ENCODE peak calls at places on chromosomes 12 and 14, in seven cellular contexts. M is astrocyte of the spinal cord, V is OCI-LY7, H is fibroblast of the aortic adventitia, S is cardiac fibroblast, Y is adrenal gland, J is lung. O is an unnamed sample.

GRCh38 chr12:58420496-58420895 is 479.1 kb downstream of the ATP23 start:
- DNase-seq in M (peak; percentile 47), V (no peak), H (peak; percentile 87), S (peak; percentile 36), Y (no peak), J (no peak), O (no peak)

GRCh38 chr12:105382771-105383632 is 52.5 kb downstream of the C12orf75 start:
- DNase-seq in M (peak; percentile 72), V (peak; percentile 75), H (peak; percentile 91), S (peak; percentile 85), Y (peak; percentile 37), J (no peak), O (no peak)

GRCh38 chr12:19482551-19483109 is 43.3 kb downstream of the AEBP2 start:
- DNase-seq in M (no peak), V (no peak), H (no peak), S (no peak), Y (peak; percentile 76), J (no peak), O (no peak)

GRCh38 chr12:49017764-49018281 is 753 bp downstream of the PRKAG1 start:
- DNase-seq in M (no peak), V (peak; percentile 36), H (no peak), S (peak; percentile 64), Y (peak; percentile 61), J (no peak), O (no peak)

GRCh38 chr12:94377599-94377998 is 82.1 kb downstream of the CEP83 start:
- DNase-seq in M (no peak), V (no peak), H (no peak), S (no peak), Y (no peak), J (no peak), O (no peak)

GRCh38 chr14:104600141-104600643 is 4.4 kb downstream of the TMEM179 start:
- DNase-seq in M (no peak), V (no peak), H (no peak), S (no peak), Y (no peak), J (no peak), O (no peak)

GRCh38 chr12:64976131-64976530 is 145.0 kb downstream of the WIF1 start:
- DNase-seq in M (peak; percentile 23), V (no peak), H (no peak), S (no peak), Y (no peak), J (no peak), O (no peak)

GRCh38 chr12:132480620-132481132 is 9.3 kb upstream of the FBRSL1 start:
- DNase-seq in M (no peak), V (no peak), H (no peak), S (no peak), Y (no peak), J (no peak), O (no peak)

GRCh38 chr12:62840311-62840710 is 94.6 kb downstream of the PPM1H start:
- DNase-seq in M (peak; percentile 25), V (no peak), H (no peak), S (peak; percentile 40), Y (no peak), J (no peak), O (no peak)

GRCh38 chr12:73906757-73907156 is 630.9 kb upstream of the ATXN7L3B start:
- DNase-seq in M (no peak), V (no peak), H (no peak), S (no peak), Y (no peak), J (no peak), O (no peak)

GRCh38 chr12:20549115-20549719 is 145.9 kb upstream of the SLCO1C1 start:
- DNase-seq in M (peak; percentile 49), V (no peak), H (peak; percentile 68), S (peak; percentile 86), Y (no peak), J (no peak), O (no peak)

GRCh38 chr12:93019911-93020224 is 90.8 kb upstream of the EEA1 start:
- DNase-seq in M (no peak), V (no peak), H (no peak), S (no peak), Y (peak; percentile 56), J (no peak), O (no peak)

GRCh38 chr14:89356496-89356895 is 60.5 kb downstream of the FOXN3 start:
- DNase-seq in M (no peak), V (no peak), H (no peak), S (no peak), Y (no peak), J (no peak), O (no peak)

GRCh38 chr12:122452701-122453285 is 30.3 kb upstream of the CLIP1 start:
- DNase-seq in M (no peak), V (no peak), H (no peak), S (no peak), Y (no peak), J (no peak), O (no peak)

GRCh38 chr12:19893514-19893913 is 454.2 kb downstream of the AEBP2 start:
- DNase-seq in M (peak; percentile 52), V (no peak), H (peak; percentile 73), S (peak; percentile 70), Y (no peak), J (no peak), O (no peak)

GRCh38 chr12:70880744-70881143 is 39.8 kb downstream of the PTPRR start:
- DNase-seq in M (no peak), V (no peak), H (no peak), S (no peak), Y (no peak), J (no peak), O (no peak)

GRCh38 chr12:49503674-49504180 is 35.1 kb upstream of the KCNH3 start:
- DNase-seq in M (peak; percentile 68), V (no peak), H (peak; percentile 62), S (peak; percentile 83), Y (no peak), J (no peak), O (no peak)

GRCh38 chr14:74618078-74618952 is 6.3 kb upstream of the LTBP2 start:
- DNase-seq in M (peak; percentile 80), V (peak; percentile 53), H (peak; percentile 58), S (peak; percentile 86), Y (no peak), J (peak; percentile 63), O (peak; percentile 88)

GRCh38 chr12:46560078-46560477 is 187.5 kb upstream of the SLC38A2 start:
- DNase-seq in M (no peak), V (no peak), H (no peak), S (no peak), Y (no peak), J (no peak), O (no peak)

GRCh38 chr14:103346286-103346685 is 12.2 kb downstream of the EIF5 start:
- DNase-seq in M (no peak), V (no peak), H (no peak), S (no peak), Y (no peak), J (no peak), O (no peak)

GRCh38 chr12:120866143-120866542 is 38.0 kb downstream of the SPPL3 start:
- DNase-seq in M (no peak), V (no peak), H (peak; percentile 75), S (peak; percentile 58), Y (no peak), J (no peak), O (no peak)

GRCh38 chr12:102757154-102757873 is 159.7 kb downstream of the PAH start:
- DNase-seq in M (no peak), V (no peak), H (no peak), S (no peak), Y (no peak), J (no peak), O (no peak)

GRCh38 chr14:101965796-101966718 is 1.7 kb downstream of the DYNC1H1 start:
- DNase-seq in M (peak; percentile 46), V (peak; percentile 31), H (peak; percentile 46), S (peak; percentile 50), Y (no peak), J (no peak), O (no peak)

GRCh38 chr14:55297611-55298323 is 26.5 kb downstream of the FBXO34 start:
- DNase-seq in M (no peak), V (peak; percentile 19), H (no peak), S (no peak), Y (no peak), J (peak; percentile 81), O (no peak)

GRCh38 chr14:91284146-91284790 is 39.8 kb upstream of the GPR68 start:
- DNase-seq in M (peak; percentile 67), V (no peak), H (peak; percentile 86), S (peak; percentile 78), Y (no peak), J (no peak), O (no peak)

GRCh38 chr12:120677765-120678473 is 9.0 kb upstream of the MLEC start:
- DNase-seq in M (peak; percentile 17), V (peak; percentile 62), H (no peak), S (peak; percentile 83), Y (peak; percentile 77), J (no peak), O (peak; percentile 72)

GRCh38 chr14:61695695-61696527 is 598 bp downstream of the HIF1A start:
- DNase-seq in M (peak; percentile 65), V (peak; percentile 59), H (peak; percentile 54), S (peak; percentile 74), Y (peak; percentile 64), J (peak; percentile 61), O (peak; percentile 52)

GRCh38 chr14:64700290-64700689 is 3.9 kb upstream of the PLEKHG3 start:
- DNase-seq in M (no peak), V (no peak), H (no peak), S (no peak), Y (no peak), J (no peak), O (no peak)

GRCh38 chr12:104334581-104334980 is 31.0 kb downstream of the EID3 start:
- DNase-seq in M (no peak), V (no peak), H (peak; percentile 43), S (no peak), Y (peak; percentile 67), J (no peak), O (no peak)

GRCh38 chr14:65936342-65936741 is 523.8 kb downstream of the FUT8 start:
- DNase-seq in M (no peak), V (no peak), H (no peak), S (no peak), Y (no peak), J (no peak), O (no peak)
- TF ChIP-seq CTCF in M (no peak), V (no peak), H (no peak), S (no peak), Y (no peak), J (no peak), O (no peak)

GRCh38 chr14:24141030-24141880 is at the start of gene EMC9:
- DNase-seq in M (peak; percentile 100), V (peak; percentile 100), H (peak; percentile 99), S (peak; percentile 99), Y (peak; percentile 100), J (peak; percentile 100), O (peak; percentile 98)
- TF ChIP-seq CTCF in M (peak; percentile 23), V (peak; percentile 51), H (peak; percentile 60), S (peak; percentile 55), Y (peak; percentile 75), J (no peak), O (peak; percentile 17)

DNA sequence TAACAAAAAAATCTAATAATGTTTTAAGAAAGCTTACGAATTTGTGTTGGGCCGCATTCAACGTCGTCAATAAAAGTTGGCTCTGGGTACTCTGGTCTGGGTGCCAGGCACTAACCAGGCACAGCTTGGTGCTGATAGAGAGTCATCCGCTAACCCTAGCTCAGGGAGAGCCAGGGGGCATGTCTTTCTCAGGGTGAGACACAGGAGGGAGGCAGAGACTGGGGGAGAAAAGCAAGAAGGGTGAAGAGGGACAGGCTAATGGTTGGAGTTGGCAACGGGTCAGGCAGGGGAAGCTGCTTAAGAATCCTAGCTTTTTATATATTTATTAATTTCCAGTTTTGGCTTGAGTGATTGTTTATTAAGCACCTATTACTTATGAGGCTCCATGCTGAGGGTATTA is 105.0 kb downstream of the CMKLR1 start:
- DNase-seq in M (no peak), V (no peak), H (no peak), S (no peak), Y (no peak), J (no peak), O (no peak)
- TF ChIP-seq CTCF in M (no peak), V (no peak), H (no peak), S (no peak), Y (peak; percentile 40), J (no peak), O (peak; percentile 49)

GRCh38 chr12:27524839-27525238 is 833 bp downstream of the PPFIBP1 start:
- DNase-seq in M (peak; percentile 61), V (no peak), H (peak; percentile 53), S (peak; percentile 56), Y (no peak), J (no peak), O (no peak)
- TF ChIP-seq CTCF in M (no peak), V (peak; percentile 42), H (peak; percentile 15), S (no peak), Y (peak; percentile 3), J (no peak), O (no peak)

O was measured in CD14-positive monocyte.